ENCODE peak calls at places on chromosomes 7 and 10, in nine cellular contexts. W is skeletal muscle cell; Q is naive thymus-derived CD4-positive, alpha-beta T cell; V is bronchial epithelial cell; U is SJSA1; O is adipocyte; S is CD8-positive, alpha-beta memory T cell; G is A549; T is PC-3. Y is an unnamed sample.

GRCh38 chr7:102389810-102390209 is 6.4 kb upstream of the PRKRIP1 start:
- DNase-seq in W (no peak), Q (no peak), V (no peak), U (no peak), O (no peak), S (no peak), G (no peak), T (no peak), Y (no peak)

GRCh38 chr7:36283711-36284130 is 105.9 kb upstream of the ANLN start:
- DNase-seq in W (no peak), Q (no peak), V (no peak), U (no peak), O (no peak), S (no peak), G (no peak), T (no peak), Y (no peak)

GRCh38 chr7:13724631-13725566 is 264.6 kb downstream of the ETV1 start:
- DNase-seq in W (no peak), Q (no peak), V (no peak), U (no peak), O (no peak), S (no peak), G (peak; percentile 2), T (peak; percentile 65), Y (no peak)

GRCh38 chr7:32869716-32870115 is 21.8 kb downstream of the KBTBD2 start:
- DNase-seq in W (no peak), Q (no peak), V (no peak), U (no peak), O (no peak), S (no peak), G (no peak), T (no peak), Y (no peak)

GRCh38 chr10:4632757-4633156 is 193.2 kb upstream of the AKR1E2 start:
- DNase-seq in W (no peak), Q (no peak), V (no peak), U (no peak), O (no peak), S (no peak), G (no peak), T (no peak), Y (no peak)

GRCh38 chr7:56046728-56047445 is 4.4 kb downstream of the PSPH start:
- DNase-seq in W (peak; percentile 70), Q (no peak), V (peak; percentile 80), U (peak; percentile 53), O (peak; percentile 92), S (no peak), G (peak; percentile 74), T (no peak), Y (no peak)

GRCh38 chr7:22481726-22482125 is 18.3 kb downstream of the STEAP1B start:
- DNase-seq in W (no peak), Q (no peak), V (peak; percentile 71), U (no peak), O (peak; percentile 19), S (no peak), G (no peak), T (no peak), Y (no peak)

GRCh38 chr10:30586828-30587227 is 42.7 kb downstream of the LYZL2 start:
- DNase-seq in W (no peak), Q (no peak), V (no peak), U (no peak), O (no peak), S (no peak), G (no peak), T (no peak), Y (no peak)

GRCh38 chr7:122303971-122304603 is 463 bp downstream of the FEZF1 start:
- DNase-seq in W (no peak), Q (no peak), V (no peak), U (no peak), O (no peak), S (no peak), G (no peak), T (no peak), Y (no peak)

GRCh38 chr10:132248455-132249231 is 59.1 kb downstream of the STK32C start:
- DNase-seq in W (no peak), Q (peak; percentile 45), V (no peak), U (no peak), O (peak; percentile 69), S (peak; percentile 60), G (peak; percentile 67), T (peak; percentile 61), Y (no peak)

GRCh38 chr10:91702586-91703088 is 69.8 kb upstream of the PPP1R3C start:
- DNase-seq in W (no peak), Q (no peak), V (no peak), U (no peak), O (no peak), S (no peak), G (no peak), T (no peak), Y (no peak)

DNA sequence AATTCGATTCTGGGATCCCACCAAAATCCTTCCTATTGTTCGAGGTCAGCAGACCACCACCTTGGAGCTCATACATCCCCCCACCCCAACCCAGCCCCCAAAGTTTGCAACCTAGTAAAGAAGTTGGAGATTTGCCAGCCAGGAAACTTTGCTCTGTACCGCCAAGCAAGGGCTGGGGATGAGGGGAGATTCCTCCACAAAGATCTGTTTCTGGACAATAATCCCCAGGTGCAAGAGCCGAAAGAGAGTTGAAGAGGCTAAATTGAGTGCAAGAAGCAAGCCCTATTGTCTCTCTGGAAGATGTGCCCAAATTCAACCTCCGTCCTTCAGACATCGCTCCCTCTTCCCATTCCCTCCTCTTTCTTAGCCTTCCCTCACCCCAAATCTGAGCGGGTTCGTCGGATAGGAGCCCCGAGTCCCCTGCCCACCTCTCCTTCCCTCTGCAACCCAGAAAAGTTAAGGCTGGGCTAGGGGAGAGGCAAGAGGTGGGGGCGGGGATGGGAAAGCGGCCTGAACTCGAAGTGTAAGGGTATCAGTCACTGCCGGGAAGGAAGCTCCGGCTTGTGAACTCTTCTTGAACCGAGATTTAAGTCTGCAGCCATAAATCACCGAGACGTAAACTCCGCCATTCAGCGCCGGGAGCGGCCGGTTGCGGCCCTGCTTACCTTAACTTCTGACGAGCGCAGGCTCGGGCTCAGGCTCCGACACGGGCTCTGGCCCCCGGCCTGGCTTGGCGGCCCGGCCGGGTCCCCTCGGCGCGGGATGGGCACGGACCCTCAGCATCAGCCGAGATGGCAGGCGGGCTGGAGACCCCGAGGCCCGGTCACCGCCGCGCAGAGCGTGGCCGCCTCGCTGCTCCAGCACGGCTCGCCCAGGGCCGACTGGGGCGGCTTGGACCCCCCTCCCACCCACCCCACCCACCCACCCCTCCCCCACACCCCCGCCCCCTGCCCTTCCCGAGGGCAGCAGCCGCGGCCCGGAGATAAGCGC is 10.8 kb upstream of the HOXA2 start:
- DNase-seq in W (no peak), Q (no peak), V (no peak), U (peak; percentile 80), O (no peak), S (no peak), G (peak; percentile 90), T (peak; percentile 84), Y (peak; percentile 23)
- H3K4me3 ChIP-seq in W (peak overlapping the region; percentile 51), Q (no peak overlapping the region), V (no peak overlapping the region), U (peak overlapping the region; percentile 65), O (peak overlapping the region; percentile 66), S (no peak overlapping the region), G (peak overlapping the region; percentile 72), T (peak overlapping the region; percentile 99), Y (peak overlapping the region; percentile 90)

DNA sequence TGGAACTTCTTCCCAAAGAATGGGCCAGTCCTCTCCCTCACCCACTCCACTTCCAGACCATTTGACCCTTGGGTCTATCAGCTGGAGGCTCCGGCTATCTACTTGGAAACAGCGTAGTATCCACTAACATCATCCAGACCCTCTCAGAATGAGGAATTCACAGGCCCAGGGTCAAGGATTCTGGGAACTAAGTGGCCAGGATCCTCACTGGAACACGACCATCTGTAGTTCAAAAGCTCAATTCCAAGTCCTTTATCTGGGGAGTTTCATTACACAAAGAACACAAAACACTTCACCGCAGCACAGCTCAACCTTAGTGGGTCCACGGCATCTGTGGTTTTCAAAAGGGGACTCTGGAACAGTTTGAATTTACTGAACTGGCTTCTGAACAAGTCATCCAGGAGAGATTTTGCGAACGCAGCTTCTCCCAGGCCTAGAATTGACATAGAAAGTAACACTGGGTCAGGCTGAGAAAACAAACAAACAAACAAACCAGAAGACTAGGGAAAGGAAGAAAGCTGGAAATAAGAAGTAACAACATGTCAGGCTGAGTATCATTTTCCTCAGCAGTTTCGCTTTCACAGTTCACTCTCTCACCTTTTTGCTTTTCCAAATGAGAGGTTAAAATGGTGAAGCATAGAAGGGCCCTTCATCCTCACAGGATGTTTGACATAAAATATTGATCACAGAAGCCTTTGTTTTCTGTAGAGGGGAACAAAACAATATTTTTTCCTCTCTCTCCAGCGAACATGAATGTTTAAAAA is 57.6 kb upstream of the USP6NL start:
- DNase-seq in W (no peak), Q (no peak), V (no peak), U (no peak), O (no peak), S (no peak), G (no peak), T (no peak), Y (no peak)
- H3K4me3 ChIP-seq in W (no peak overlapping the region), Q (no peak overlapping the region), V (no peak overlapping the region), U (no peak overlapping the region), O (no peak overlapping the region), S (no peak overlapping the region), G (no peak overlapping the region), T (no peak overlapping the region), Y (no peak overlapping the region)

GRCh38 chr7:2667843-2668242 is 20.2 kb upstream of the AMZ1 start:
- DNase-seq in W (no peak), Q (no peak), V (no peak), U (no peak), O (no peak), S (no peak), G (no peak), T (no peak), Y (no peak)

GRCh38 chr7:2665359-2665791 is 22.6 kb upstream of the AMZ1 start:
- DNase-seq in W (no peak), Q (no peak), V (no peak), U (no peak), O (no peak), S (no peak), G (no peak), T (no peak), Y (no peak)

GRCh38 chr7:2663960-2664359 is 24.0 kb upstream of the AMZ1 start:
- DNase-seq in W (no peak), Q (no peak), V (no peak), U (no peak), O (no peak), S (no peak), G (no peak), T (no peak), Y (no peak)

GRCh38 chr7:2666588-2667250 is 21.3 kb upstream of the AMZ1 start:
- DNase-seq in W (no peak), Q (no peak), V (no peak), U (no peak), O (no peak), S (no peak), G (no peak), T (no peak), Y (no peak)

DNA sequence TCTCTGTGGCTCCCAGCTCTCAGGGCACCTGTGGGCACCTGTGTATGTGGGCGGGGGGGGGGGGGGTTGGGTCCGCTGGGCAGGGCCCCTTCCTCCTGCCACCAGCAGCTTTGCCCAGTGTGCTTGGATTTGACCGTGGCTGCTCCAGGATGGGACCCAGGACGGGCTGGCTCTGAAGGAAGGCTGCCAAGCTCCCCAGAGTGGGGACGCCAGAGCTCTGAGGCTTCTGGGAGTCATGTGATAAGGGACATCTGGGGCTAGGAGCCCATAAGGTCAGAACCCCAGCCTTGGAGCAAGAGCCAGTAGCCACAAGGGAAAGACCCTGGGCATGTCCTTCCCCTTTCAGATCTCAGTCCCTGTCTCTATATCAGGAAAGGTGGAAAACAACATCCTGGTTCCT is 21.9 kb upstream of the AMZ1 start:
- DNase-seq in W (no peak), Q (no peak), V (no peak), U (no peak), O (no peak), S (no peak), G (no peak), T (no peak), Y (no peak)
- H3K4me3 ChIP-seq in W (no peak overlapping the region), Q (no peak overlapping the region), V (no peak overlapping the region), U (no peak overlapping the region), O (no peak overlapping the region), S (no peak overlapping the region), G (no peak overlapping the region), T (no peak overlapping the region), Y (no peak overlapping the region)

GRCh38 chr10:8921583-8921982 is 867.1 kb downstream of the GATA3 start:
- DNase-seq in W (no peak), Q (no peak), V (no peak), U (no peak), O (no peak), S (no peak), G (no peak), T (no peak), Y (no peak)
- H3K4me3 ChIP-seq in W (no peak overlapping the region), Q (no peak overlapping the region), V (no peak overlapping the region), U (no peak overlapping the region), O (no peak overlapping the region), S (no peak overlapping the region), G (no peak overlapping the region), T (no peak overlapping the region), Y (no peak overlapping the region)